ENCODE peak calls at places on chromosomes 7 and 10, in ten cellular contexts. H is spleen, Z is transverse colon, Q is right lobe of liver, S is adrenal gland, P is heart left ventricle, I is IMR-90, F is GM12878, M is vagina, U is ovary. B is an unnamed sample.
A peak's percentile ranks its signal among the peaks of the same experiment; 100 is the strongest.

GRCh38 chr7:26307226-26307625 is 15.6 kb downstream of the SNX10 start:
- DNase-seq in H (no peak), Z (peak; percentile 23), Q (no peak), S (peak; percentile 84), P (no peak), I (peak; percentile 4), F (no peak), M (no peak), U (peak; percentile 28), B (no peak)

GRCh38 chr10:69845574-69846251 is 44.0 kb downstream of the COL13A1 start:
- DNase-seq in H (peak; percentile 82), Z (peak; percentile 68), Q (no peak), S (peak; percentile 79), P (peak; percentile 82), I (peak; percentile 42), F (no peak), M (no peak), U (no peak), B (peak; percentile 91)

GRCh38 chr10:120794390-120794789 is 56.8 kb upstream of the WDR11 start:
- DNase-seq in H (no peak), Z (no peak), Q (no peak), S (no peak), P (no peak), I (no peak), F (no peak), M (no peak), U (no peak), B (no peak)

GRCh38 chr7:2800923-2801682 is 43.0 kb downstream of the GNA12 start:
- DNase-seq in H (peak; percentile 49), Z (no peak), Q (peak; percentile 38), S (no peak), P (peak; percentile 77), I (peak; percentile 73), F (no peak), M (no peak), U (peak; percentile 77), B (peak; percentile 52)

GRCh38 chr10:18378766-18379165 is 238.5 kb downstream of the CACNB2 start:
- DNase-seq in H (no peak), Z (no peak), Q (peak; percentile 74), S (no peak), P (peak; percentile 55), I (no peak), F (no peak), M (no peak), U (peak; percentile 27), B (no peak)

GRCh38 chr7:20442951-20443350 is 112.3 kb downstream of the ITGB8 start:
- DNase-seq in H (no peak), Z (no peak), Q (no peak), S (peak; percentile 13), P (peak; percentile 24), I (no peak), F (no peak), M (no peak), U (no peak), B (no peak)

GRCh38 chr10:110615057-110615630 is 29.0 kb upstream of the RBM20 start:
- DNase-seq in H (no peak), Z (no peak), Q (no peak), S (no peak), P (no peak), I (peak; percentile 47), F (no peak), M (no peak), U (no peak), B (no peak)

GRCh38 chr10:8431511-8431910 is 377.0 kb downstream of the GATA3 start:
- DNase-seq in H (no peak), Z (no peak), Q (no peak), S (no peak), P (no peak), I (no peak), F (no peak), M (no peak), U (no peak), B (no peak)

DNA sequence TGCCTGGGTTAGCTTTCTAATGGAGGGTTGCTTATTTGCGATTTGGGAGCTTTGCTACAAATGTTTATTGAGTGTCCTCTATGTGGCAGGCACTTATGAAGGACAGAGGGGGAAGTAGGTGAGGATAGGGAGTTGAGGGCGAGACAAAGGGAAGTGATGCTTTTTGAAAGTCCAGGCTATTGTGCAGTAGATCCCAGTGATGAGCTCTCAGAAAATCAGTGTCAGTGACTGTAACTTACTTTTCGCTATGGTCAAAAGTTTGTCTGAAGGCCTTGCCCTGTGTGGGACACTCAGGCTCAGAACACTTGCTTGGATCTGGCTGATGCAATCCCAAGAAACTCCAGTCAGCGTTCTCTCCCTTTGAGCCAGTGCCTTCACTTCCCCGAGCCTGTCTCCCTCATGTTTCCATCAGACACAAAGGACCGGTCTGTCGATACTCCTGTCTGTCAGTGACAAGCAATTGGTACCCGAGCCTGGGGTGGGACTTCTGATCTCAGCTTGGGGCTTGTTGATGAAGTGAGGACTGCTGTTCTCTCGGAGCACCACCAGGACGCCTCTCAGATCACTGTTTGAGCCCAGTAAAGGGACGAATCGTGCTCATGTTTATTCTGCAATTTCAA is 63.1 kb upstream of the SORCS3 start:
- DNase-seq in H (no peak), Z (no peak), Q (no peak), S (no peak), P (no peak), I (peak; percentile 32), F (no peak), M (no peak), U (no peak), B (no peak)
- TF ChIP-seq CTCF in H (no peak), Z (no peak), Q (no peak), S (no peak), P (no peak), I (no peak), F (no peak), M (no peak), U (no peak), B (no peak)

GRCh38 chr10:802506-802905 is 113.0 kb upstream of the DIP2C start:
- DNase-seq in H (no peak), Z (no peak), Q (peak; percentile 27), S (no peak), P (no peak), I (no peak), F (no peak), M (no peak), U (no peak), B (no peak)

GRCh38 chr10:805635-806305 is 116.3 kb upstream of the DIP2C start:
- DNase-seq in H (peak; percentile 68), Z (no peak), Q (no peak), S (no peak), P (no peak), I (no peak), F (no peak), M (no peak), U (no peak), B (no peak)

GRCh38 chr10:803041-803741 is 113.7 kb upstream of the DIP2C start:
- DNase-seq in H (no peak), Z (no peak), Q (peak; percentile 34), S (no peak), P (no peak), I (no peak), F (no peak), M (no peak), U (no peak), B (no peak)

GRCh38 chr10:804787-805634 is 115.5 kb upstream of the DIP2C start:
- DNase-seq in H (peak; percentile 64), Z (no peak), Q (peak; percentile 43), S (no peak), P (no peak), I (no peak), F (no peak), M (no peak), U (no peak), B (no peak)

DNA sequence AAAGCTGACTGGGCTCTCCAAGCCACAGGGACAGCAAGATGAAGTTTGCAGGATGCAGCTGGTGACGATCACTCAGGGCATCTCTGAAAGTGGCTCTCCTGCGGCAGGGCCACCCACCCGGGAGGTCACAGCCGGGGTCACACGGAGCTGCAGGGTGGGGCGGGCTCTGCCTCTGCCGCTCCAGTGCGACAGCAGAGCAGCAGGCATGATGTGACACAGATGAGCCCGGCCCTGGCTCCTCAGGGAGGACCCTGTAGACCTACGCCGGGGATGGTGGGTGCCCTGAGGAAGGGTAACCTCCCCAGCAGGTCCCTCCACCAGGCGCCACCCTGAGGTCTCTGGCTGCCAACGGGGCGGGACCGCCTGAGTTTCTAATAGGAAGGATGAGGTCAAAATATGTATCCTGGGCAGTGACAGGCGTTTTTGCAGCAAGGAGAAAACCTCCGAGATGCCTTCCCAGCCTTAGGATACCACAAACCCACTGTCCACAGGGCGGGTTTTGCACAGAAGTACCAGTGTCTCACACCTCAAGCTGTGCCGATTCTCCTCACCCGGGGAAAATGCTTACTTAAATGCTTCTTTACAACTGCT is 114.8 kb upstream of the DIP2C start:
- DNase-seq in H (peak; percentile 78), Z (no peak), Q (peak; percentile 42), S (no peak), P (no peak), I (peak; percentile 13), F (no peak), M (no peak), U (peak; percentile 16), B (no peak)
- H3K36me3 ChIP-seq in H (peaks cover 19% of the 10 kb centered on the region), Z (peaks cover 20% of the 10 kb centered on the region), Q (peaks cover 3% of the 10 kb centered on the region), S (peaks cover 18% of the 10 kb centered on the region), P (no peaks in the 10 kb centered on the region), I (peaks cover 23% of the 10 kb centered on the region), F (no peaks in the 10 kb centered on the region), M (no peaks in the 10 kb centered on the region), U (no peaks in the 10 kb centered on the region), B (peaks cover 19% of the 10 kb centered on the region)

GRCh38 chr7:37921340-37921805 is 933 bp downstream of the EPDR1 start:
- DNase-seq in H (no peak), Z (peak; percentile 45), Q (no peak), S (peak; percentile 72), P (peak; percentile 61), I (no peak), F (no peak), M (no peak), U (peak; percentile 64), B (peak; percentile 57)

GRCh38 chr7:37920305-37920618 is 178 bp upstream of the EPDR1 start:
- DNase-seq in H (no peak), Z (no peak), Q (no peak), S (no peak), P (no peak), I (no peak), F (no peak), M (no peak), U (no peak), B (no peak)

GRCh38 chr7:37918526-37918925 is 1.9 kb upstream of the SFRP4 start:
- DNase-seq in H (no peak), Z (no peak), Q (no peak), S (no peak), P (no peak), I (no peak), F (no peak), M (no peak), U (no peak), B (no peak)

GRCh38 chr7:37921876-37922275 is 1.4 kb downstream of the EPDR1 start:
- DNase-seq in H (no peak), Z (no peak), Q (no peak), S (no peak), P (no peak), I (no peak), F (no peak), M (no peak), U (no peak), B (no peak)

GRCh38 chr7:37920619-37921339 is at the start of gene EPDR1:
- DNase-seq in H (peak; percentile 80), Z (peak; percentile 75), Q (peak; percentile 75), S (peak; percentile 81), P (peak; percentile 78), I (no peak), F (no peak), M (no peak), U (peak; percentile 62), B (peak; percentile 85)
- TF ChIP-seq POLR2A in H (no peak), Z (peak; percentile 75), Q (peak; percentile 75), S (peak; percentile 81), P (no peak), I (no peak), F (peak; percentile 63), M (no peak), U (no peak), B (peak; percentile 29)

GRCh38 chr10:76301950-76302349 is 870.5 kb downstream of the LRMDA start:
- DNase-seq in H (no peak), Z (no peak), Q (no peak), S (no peak), P (no peak), I (no peak), F (no peak), M (no peak), U (no peak), B (no peak)
- TF ChIP-seq CTCF in H (no peak), Z (no peak), Q (no peak), S (no peak), P (no peak), I (no peak), F (no peak), M (no peak), U (no peak), B (no peak)

B was measured in thyroid gland.